ENCODE peak calls at places on chromosomes 3 and 15, in seven cellular contexts. One of them, this sample, is unnamed.

GRCh38 chr3:52774901-52775864 is 2.2 kb upstream of the ITIH1 start:
- DNase-seq in IMR-90: no peak
- DNase-seq in HepG2: peak
- DNase-seq in astrocyte: no peak
- DNase-seq in fibroblast of lung: no peak
- DNase-seq in HCT116: no peak
- DNase-seq in PC-3: no peak
- DNase-seq in this sample: no peak

GRCh38 chr15:65309882-65310418 is 5.5 kb downstream of the RNU5B-1 start:
- DNase-seq in HepG2: no peak
- DNase-seq in fibroblast of lung: no peak
- DNase-seq in astrocyte: no peak
- DNase-seq in HCT116: no peak
- DNase-seq in IMR-90: peak
- DNase-seq in PC-3: no peak
- DNase-seq in this sample: no peak

GRCh38 chr3:194136519-194137313 is 768 bp downstream of the HES1 start:
- DNase-seq in HepG2: peak
- DNase-seq in HCT116: no peak
- DNase-seq in PC-3: peak
- DNase-seq in fibroblast of lung: peak
- DNase-seq in IMR-90: peak
- DNase-seq in astrocyte: peak
- DNase-seq in this sample: peak

GRCh38 chr3:26198609-26199008 is 408.7 kb downstream of the OXSM start:
- DNase-seq in fibroblast of lung: no peak
- DNase-seq in IMR-90: no peak
- DNase-seq in HCT116: no peak
- DNase-seq in astrocyte: no peak
- DNase-seq in HepG2: no peak
- DNase-seq in PC-3: no peak
- DNase-seq in this sample: no peak

GRCh38 chr15:99202176-99202552 is 47.2 kb downstream of the TTC23 start:
- DNase-seq in HepG2: no peak
- DNase-seq in HCT116: no peak
- DNase-seq in fibroblast of lung: no peak
- DNase-seq in PC-3: peak
- DNase-seq in astrocyte: no peak
- DNase-seq in IMR-90: no peak
- DNase-seq in this sample: no peak

GRCh38 chr15:90665288-90666134 is 51.6 kb upstream of the BLM start:
- DNase-seq in fibroblast of lung: peak
- DNase-seq in IMR-90: peak
- DNase-seq in HepG2: peak
- DNase-seq in HCT116: peak
- DNase-seq in astrocyte: peak
- DNase-seq in PC-3: peak
- DNase-seq in this sample: peak

GRCh38 chr3:183455064-183455463 is 26.6 kb upstream of the MCF2L2 start:
- DNase-seq in fibroblast of lung: peak
- DNase-seq in PC-3: peak
- DNase-seq in HCT116: no peak
- DNase-seq in IMR-90: peak
- DNase-seq in astrocyte: peak
- DNase-seq in HepG2: peak
- DNase-seq in this sample: peak

GRCh38 chr3:196712514-196713413 is 587 bp downstream of the PIGX start:
- DNase-seq in HCT116: no peak
- DNase-seq in HepG2: peak
- DNase-seq in astrocyte: peak
- DNase-seq in IMR-90: peak
- DNase-seq in PC-3: no peak
- DNase-seq in fibroblast of lung: peak
- DNase-seq in this sample: peak

GRCh38 chr3:27684302-27684701 is 37.8 kb downstream of the EOMES start:
- DNase-seq in PC-3: no peak
- DNase-seq in fibroblast of lung: no peak
- DNase-seq in IMR-90: no peak
- DNase-seq in HCT116: no peak
- DNase-seq in HepG2: no peak
- DNase-seq in astrocyte: no peak
- DNase-seq in this sample: no peak

GRCh38 chr3:119557192-119557873 is 2.1 kb downstream of the CD80 start:
- DNase-seq in astrocyte: no peak
- DNase-seq in HepG2: no peak
- DNase-seq in IMR-90: no peak
- DNase-seq in HCT116: no peak
- DNase-seq in fibroblast of lung: no peak
- DNase-seq in PC-3: no peak
- DNase-seq in this sample: no peak

GRCh38 chr15:63599401-63600000 is 2.3 kb downstream of the FBXL22 start:
- DNase-seq in PC-3: peak
- DNase-seq in HCT116: no peak
- DNase-seq in astrocyte: no peak
- DNase-seq in HepG2: peak
- DNase-seq in fibroblast of lung: peak
- DNase-seq in IMR-90: no peak
- DNase-seq in this sample: peak

GRCh38 chr15:88031461-88031860 is 225.1 kb downstream of the NTRK3 start:
- DNase-seq in HCT116: no peak
- DNase-seq in PC-3: no peak
- DNase-seq in astrocyte: no peak
- DNase-seq in IMR-90: no peak
- DNase-seq in fibroblast of lung: no peak
- DNase-seq in HepG2: no peak
- DNase-seq in this sample: peak

GRCh38 chr15:52506549-52506948 is 22.1 kb downstream of the MYO5A start:
- DNase-seq in HepG2: no peak
- DNase-seq in PC-3: no peak
- DNase-seq in fibroblast of lung: no peak
- DNase-seq in IMR-90: no peak
- DNase-seq in HCT116: no peak
- DNase-seq in astrocyte: no peak
- DNase-seq in this sample: no peak

GRCh38 chr15:52503788-52504496 is 24.7 kb downstream of the MYO5A start:
- DNase-seq in fibroblast of lung: peak
- DNase-seq in HepG2: no peak
- DNase-seq in IMR-90: peak
- DNase-seq in HCT116: no peak
- DNase-seq in PC-3: peak
- DNase-seq in astrocyte: peak
- DNase-seq in this sample: peak

GRCh38 chr15:52502608-52503007 is 26.1 kb downstream of the MYO5A start:
- DNase-seq in HCT116: no peak
- DNase-seq in astrocyte: no peak
- DNase-seq in IMR-90: no peak
- DNase-seq in fibroblast of lung: no peak
- DNase-seq in PC-3: no peak
- DNase-seq in HepG2: no peak
- DNase-seq in this sample: no peak

GRCh38 chr15:52509500-52510244 is 19.0 kb downstream of the MYO5A start:
- DNase-seq in PC-3: no peak
- DNase-seq in astrocyte: no peak
- DNase-seq in IMR-90: no peak
- DNase-seq in HepG2: no peak
- DNase-seq in fibroblast of lung: no peak
- DNase-seq in HCT116: no peak
- DNase-seq in this sample: no peak

DNA sequence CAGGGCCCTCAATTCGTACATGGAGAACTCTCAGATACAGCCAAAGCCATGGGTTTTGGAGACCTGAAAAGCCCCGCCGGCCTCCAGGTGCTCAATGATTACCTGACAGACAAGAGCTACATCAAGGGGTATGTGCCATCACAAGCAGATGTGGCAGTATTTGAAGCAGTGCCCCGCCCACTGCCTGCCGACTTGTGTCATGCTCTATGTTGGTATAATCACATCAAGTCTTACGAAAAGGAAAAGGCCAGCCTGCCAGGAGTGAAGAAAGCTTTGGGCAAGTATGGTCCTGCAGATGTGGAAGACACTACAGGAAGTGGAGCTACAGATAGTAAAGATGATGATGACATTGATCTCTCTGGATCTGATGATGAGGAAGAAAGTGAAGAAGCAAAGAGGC is 23.5 kb downstream of the MYO5A start:
- DNase-seq in fibroblast of lung: no peak
- DNase-seq in HCT116: no peak
- DNase-seq in PC-3: no peak
- DNase-seq in IMR-90: no peak
- DNase-seq in HepG2: no peak
- DNase-seq in astrocyte: no peak
- DNase-seq in this sample: no peak
- H3K27ac ChIP-seq in fibroblast of lung: no peak
- H3K27ac ChIP-seq in HCT116: no peak
- H3K27ac ChIP-seq in PC-3: no peak
- H3K27ac ChIP-seq in IMR-90: no peak
- H3K27ac ChIP-seq in HepG2: no peak
- H3K27ac ChIP-seq in astrocyte: no peak
- H3K27ac ChIP-seq in this sample: no peak

DNA sequence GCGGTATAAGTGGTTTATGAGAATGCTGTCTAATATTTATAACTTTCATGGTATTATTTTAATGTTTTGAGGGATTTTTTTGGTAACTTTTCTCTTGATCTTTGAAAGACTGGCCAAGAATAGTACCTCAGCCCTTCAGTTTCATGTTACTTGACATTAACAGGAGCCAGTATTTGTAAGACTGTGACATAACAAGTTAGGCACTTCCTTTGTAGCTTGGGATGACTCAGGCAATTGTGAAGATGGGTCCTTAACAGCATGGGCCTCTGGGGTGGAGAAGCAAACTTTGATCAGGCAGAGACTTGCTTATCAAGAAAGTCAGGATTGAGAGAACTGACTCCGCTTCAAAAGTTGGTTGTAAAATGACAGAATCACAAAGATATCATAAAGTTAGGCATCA is 9.5 kb downstream of the LRRC49 start:
- DNase-seq in PC-3: peak
- DNase-seq in HepG2: no peak
- DNase-seq in fibroblast of lung: peak
- DNase-seq in IMR-90: peak
- DNase-seq in HCT116: peak
- DNase-seq in astrocyte: peak
- DNase-seq in this sample: peak
- H3K9ac ChIP-seq in PC-3: peak
- H3K9ac ChIP-seq in HepG2: no peak
- H3K9ac ChIP-seq in fibroblast of lung: no peak
- H3K9ac ChIP-seq in IMR-90: peak
- H3K9ac ChIP-seq in HCT116: no peak
- H3K9ac ChIP-seq in astrocyte: peak
- H3K9ac ChIP-seq in this sample: no peak

DNA sequence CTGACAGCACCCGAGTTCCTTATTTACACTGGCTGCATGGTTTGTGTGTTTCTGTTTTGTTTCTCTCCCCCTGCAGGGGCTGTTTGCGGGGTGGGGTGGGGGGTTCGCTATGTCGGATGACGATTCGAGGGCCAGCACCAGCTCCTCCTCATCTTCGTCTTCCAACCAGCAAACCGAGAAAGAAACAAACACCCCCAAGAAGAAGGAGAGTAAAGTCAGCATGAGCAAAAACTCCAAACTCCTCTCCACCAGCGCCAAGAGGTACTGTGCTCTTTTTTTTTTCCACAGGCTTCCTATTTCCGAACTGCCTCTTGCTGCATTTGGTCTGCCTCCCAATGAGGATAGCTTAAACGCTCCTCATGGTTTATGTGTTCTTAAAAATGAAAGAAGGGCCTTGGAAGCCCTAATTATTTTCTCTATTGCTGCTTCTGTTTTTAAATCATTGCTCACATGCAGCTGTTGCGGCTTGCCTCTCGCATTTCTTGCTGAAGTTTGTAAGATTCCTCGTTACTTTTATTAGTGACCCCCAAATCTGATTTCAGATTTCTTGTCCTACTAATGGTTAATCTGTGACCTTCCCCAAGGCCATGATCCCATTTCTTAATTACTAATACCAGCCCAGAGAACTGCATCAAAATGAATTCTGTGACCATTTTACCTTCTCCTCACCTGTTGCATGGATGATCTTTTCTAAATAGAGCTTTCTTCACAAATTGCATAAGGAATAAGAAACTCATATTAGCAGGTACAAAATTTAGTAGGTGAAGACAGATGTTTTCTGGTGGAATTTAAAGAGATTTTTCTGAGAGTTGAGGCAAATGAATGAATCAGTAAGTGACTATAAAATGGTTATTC is 1.6 kb downstream of the UBE2E1 start:
- DNase-seq in PC-3: peak
- DNase-seq in astrocyte: peak
- DNase-seq in HCT116: no peak
- DNase-seq in HepG2: no peak
- DNase-seq in fibroblast of lung: peak
- DNase-seq in IMR-90: peak
- DNase-seq in this sample: peak
- H2AFZ ChIP-seq in PC-3: peak
- H2AFZ ChIP-seq in astrocyte: peak
- H2AFZ ChIP-seq in HCT116: no peak
- H2AFZ ChIP-seq in HepG2: no peak
- H2AFZ ChIP-seq in fibroblast of lung: no peak
- H2AFZ ChIP-seq in IMR-90: peak
- H2AFZ ChIP-seq in this sample: peak

GRCh38 chr3:12356175-12356574 is 67.3 kb downstream of the PPARG start:
- DNase-seq in PC-3: no peak
- DNase-seq in IMR-90: no peak
- DNase-seq in HCT116: no peak
- DNase-seq in astrocyte: no peak
- DNase-seq in fibroblast of lung: no peak
- DNase-seq in HepG2: no peak
- DNase-seq in this sample: no peak
- H3K27ac ChIP-seq in PC-3: no peak
- H3K27ac ChIP-seq in IMR-90: no peak
- H3K27ac ChIP-seq in HCT116: no peak
- H3K27ac ChIP-seq in astrocyte: no peak
- H3K27ac ChIP-seq in fibroblast of lung: no peak
- H3K27ac ChIP-seq in HepG2: no peak
- H3K27ac ChIP-seq in this sample: no peak

GRCh38 chr3:143358155-143358792 is 238.7 kb downstream of the CHST2 start:
- DNase-seq in fibroblast of lung: no peak
- DNase-seq in HepG2: no peak
- DNase-seq in IMR-90: no peak
- DNase-seq in HCT116: no peak
- DNase-seq in astrocyte: no peak
- DNase-seq in PC-3: peak
- DNase-seq in this sample: no peak
- H3K9ac ChIP-seq in fibroblast of lung: no peak
- H3K9ac ChIP-seq in HepG2: no peak
- H3K9ac ChIP-seq in IMR-90: no peak
- H3K9ac ChIP-seq in HCT116: no peak
- H3K9ac ChIP-seq in astrocyte: no peak
- H3K9ac ChIP-seq in PC-3: no peak
- H3K9ac ChIP-seq in this sample: no peak

GRCh38 chr15:27589782-27590181 is 509.3 kb downstream of the OCA2 start:
- DNase-seq in HCT116: no peak
- DNase-seq in IMR-90: no peak
- DNase-seq in fibroblast of lung: no peak
- DNase-seq in HepG2: no peak
- DNase-seq in astrocyte: no peak
- DNase-seq in PC-3: no peak
- DNase-seq in this sample: no peak

GRCh38 chr15:27587810-27588209 is 511.3 kb downstream of the OCA2 start:
- DNase-seq in HepG2: no peak
- DNase-seq in astrocyte: no peak
- DNase-seq in PC-3: no peak
- DNase-seq in HCT116: no peak
- DNase-seq in fibroblast of lung: no peak
- DNase-seq in IMR-90: no peak
- DNase-seq in this sample: no peak

GRCh38 chr15:27592036-27592725 is 506.9 kb downstream of the OCA2 start:
- DNase-seq in IMR-90: no peak
- DNase-seq in HCT116: no peak
- DNase-seq in PC-3: no peak
- DNase-seq in astrocyte: peak
- DNase-seq in fibroblast of lung: peak
- DNase-seq in HepG2: no peak
- DNase-seq in this sample: peak

GRCh38 chr15:27589260-27589659 is 509.9 kb downstream of the OCA2 start:
- DNase-seq in astrocyte: no peak
- DNase-seq in HepG2: no peak
- DNase-seq in IMR-90: no peak
- DNase-seq in HCT116: no peak
- DNase-seq in PC-3: no peak
- DNase-seq in fibroblast of lung: no peak
- DNase-seq in this sample: no peak
- H2AFZ ChIP-seq in astrocyte: no peak
- H2AFZ ChIP-seq in HepG2: no peak
- H2AFZ ChIP-seq in IMR-90: no peak
- H2AFZ ChIP-seq in HCT116: no peak
- H2AFZ ChIP-seq in PC-3: no peak
- H2AFZ ChIP-seq in fibroblast of lung: no peak
- H2AFZ ChIP-seq in this sample: no peak